ENCODE peak calls at places on chromosomes 5 and 9, in four cellular contexts. O, P, V and S are unnamed samples.

GRCh38 chr5:125409496-125410351 is 663.3 kb upstream of the ZNF608 start:
- DNase-seq in P (no peak), O (no peak), V (no peak), S (no peak)

GRCh38 chr5:35956429-35956828 is 18.0 kb upstream of the CAPSL start:
- DNase-seq in P (no peak), V (no peak), O (no peak), S (no peak)

GRCh38 chr9:93642961-93643360 is 66.6 kb downstream of the PHF2 start:
- DNase-seq in V (no peak), O (no peak), P (no peak), S (no peak)

GRCh38 chr5:106797996-106798395 is 872.7 kb downstream of the EFNA5 start:
- DNase-seq in O (no peak), P (no peak), V (no peak), S (no peak)

GRCh38 chr9:122274055-122274454 is 9.4 kb downstream of the MRRF start:
- DNase-seq in P (no peak), V (no peak), O (no peak), S (no peak)

GRCh38 chr5:176574297-176574591 is 25.1 kb downstream of the CDHR2 start:
- DNase-seq in O (no peak), P (no peak), V (no peak), S (no peak)

GRCh38 chr5:82050955-82051354 is 79.1 kb downstream of the ATG10 start:
- DNase-seq in O (no peak), P (no peak), V (no peak), S (no peak)

GRCh38 chr5:143258559-143259253 is 144.8 kb downstream of the NR3C1 start:
- DNase-seq in P (no peak), V (no peak), O (no peak), S (no peak)

GRCh38 chr9:77435688-77436087 is 212.4 kb downstream of the GNA14 start:
- DNase-seq in O (no peak), V (no peak), P (no peak), S (no peak)

GRCh38 chr5:175393922-175394321 is 50.1 kb downstream of the DRD1 start:
- DNase-seq in O (no peak), V (no peak), P (no peak), S (no peak)

GRCh38 chr9:17019398-17019797 is 115.4 kb upstream of the CNTLN start:
- DNase-seq in P (no peak), O (no peak), V (no peak), S (no peak)

GRCh38 chr5:69484891-69485290 is 7.7 kb upstream of the OCLN start:
- DNase-seq in V (no peak), P (no peak), O (no peak), S (no peak)

GRCh38 chr5:34533582-34534236 is 122.4 kb upstream of the RAI14 start:
- DNase-seq in O (no peak), P (no peak), V (no peak), S (no peak)

GRCh38 chr9:113632776-113633590 is 169.5 kb downstream of the RGS3 start:
- DNase-seq in P (no peak), V (no peak), O (no peak), S (no peak)

GRCh38 chr5:11903121-11903613 is 1.1 kb downstream of the CTNND2 start:
- DNase-seq in P (no peak), O (no peak), V (no peak), S (no peak)

GRCh38 chr5:173670130-173670591 is 53.7 kb upstream of the BOD1 start:
- DNase-seq in V (no peak), O (no peak), P (no peak), S (no peak)

GRCh38 chr9:89007041-89007440 is 15.8 kb downstream of the S1PR3 start:
- DNase-seq in P (no peak), V (no peak), O (no peak), S (no peak)

GRCh38 chr9:69371001-69371400 is 46.0 kb downstream of the ENTREP1 start:
- DNase-seq in O (no peak), V (no peak), P (no peak), S (no peak)

GRCh38 chr9:86406366-86406765 is 52.2 kb upstream of the TUT7 start:
- DNase-seq in V (no peak), P (no peak), O (peak), S (peak)

GRCh38 chr5:85716344-85717202 is 901.2 kb upstream of the COX7C start:
- DNase-seq in O (no peak), V (no peak), P (no peak), S (no peak)

GRCh38 chr9:2859776-2860379 is 16.0 kb upstream of the PUM3 start:
- DNase-seq in V (peak), O (no peak), P (peak), S (no peak)

GRCh38 chr9:113992994-113993393 is 85.1 kb downstream of the AMBP start:
- DNase-seq in P (no peak), V (peak), O (no peak), S (no peak)

GRCh38 chr5:110478899-110479298 is 247.6 kb downstream of the TMEM232 start:
- DNase-seq in O (peak), P (no peak), V (no peak), S (peak)

GRCh38 chr5:121668635-121669034 is 183.0 kb upstream of the FTMT start:
- DNase-seq in O (peak), P (no peak), V (no peak), S (no peak)

GRCh38 chr9:114287763-114288232 is 35.1 kb upstream of the ORM1 start:
- DNase-seq in O (no peak), V (peak), P (no peak), S (no peak)

GRCh38 chr5:110414360-110414759 is 312.1 kb downstream of the TMEM232 start:
- DNase-seq in V (no peak), O (no peak), P (no peak), S (no peak)

GRCh38 chr9:37972346-37972745 is 68.4 kb upstream of the SLC25A51 start:
- DNase-seq in V (peak), O (no peak), P (no peak), S (no peak)

GRCh38 chr9:35162605-35163315 is 951 bp downstream of the UNC13B start:
- DNase-seq in P (peak), V (no peak), O (no peak), S (no peak)
- H3K4me3 ChIP-seq in P (peak), V (peak), O (peak), S (peak)

GRCh38 chr9:100064872-100065581 is 33.8 kb downstream of the ERP44 start:
- DNase-seq in V (no peak), O (peak), P (no peak), S (peak)

GRCh38 chr9:100066539-100066938 is 32.3 kb downstream of the ERP44 start:
- DNase-seq in V (no peak), O (no peak), P (no peak), S (no peak)

GRCh38 chr9:100058699-100059579 is 39.9 kb downstream of the ERP44 start:
- DNase-seq in P (no peak), O (no peak), V (no peak), S (no peak)

GRCh38 chr9:100057624-100058023 is 41.2 kb downstream of the ERP44 start:
- DNase-seq in O (no peak), V (no peak), P (no peak), S (no peak)

GRCh38 chr9:100063185-100063584 is 35.6 kb downstream of the ERP44 start:
- DNase-seq in V (no peak), P (no peak), O (no peak), S (no peak)
- H3K4me3 ChIP-seq in V (no peak), P (no peak), O (no peak), S (no peak)

DNA sequence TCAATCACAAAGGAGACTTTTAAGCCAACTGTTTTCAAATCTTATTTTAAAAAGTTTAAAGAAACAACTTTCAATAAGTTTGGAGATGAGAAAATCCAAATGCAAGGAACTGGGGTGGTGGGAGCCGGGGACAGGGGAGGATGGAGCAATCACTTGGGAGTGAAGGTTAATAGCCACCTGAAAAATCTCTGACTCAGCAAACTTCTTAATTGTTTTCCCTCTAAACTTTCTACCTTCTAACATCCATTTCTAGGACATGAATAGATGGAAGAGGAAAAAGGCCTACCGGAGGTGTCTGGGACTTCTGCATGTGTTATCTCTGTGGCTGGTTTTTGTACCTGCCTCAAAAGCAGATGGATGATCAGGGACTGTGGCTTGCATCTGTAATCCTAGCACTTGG is 360.6 kb downstream of the OSTF1 start:
- DNase-seq in P (no peak), O (no peak), V (no peak), S (no peak)
- H3K4me3 ChIP-seq in P (no peak), O (no peak), V (no peak), S (no peak)

DNA sequence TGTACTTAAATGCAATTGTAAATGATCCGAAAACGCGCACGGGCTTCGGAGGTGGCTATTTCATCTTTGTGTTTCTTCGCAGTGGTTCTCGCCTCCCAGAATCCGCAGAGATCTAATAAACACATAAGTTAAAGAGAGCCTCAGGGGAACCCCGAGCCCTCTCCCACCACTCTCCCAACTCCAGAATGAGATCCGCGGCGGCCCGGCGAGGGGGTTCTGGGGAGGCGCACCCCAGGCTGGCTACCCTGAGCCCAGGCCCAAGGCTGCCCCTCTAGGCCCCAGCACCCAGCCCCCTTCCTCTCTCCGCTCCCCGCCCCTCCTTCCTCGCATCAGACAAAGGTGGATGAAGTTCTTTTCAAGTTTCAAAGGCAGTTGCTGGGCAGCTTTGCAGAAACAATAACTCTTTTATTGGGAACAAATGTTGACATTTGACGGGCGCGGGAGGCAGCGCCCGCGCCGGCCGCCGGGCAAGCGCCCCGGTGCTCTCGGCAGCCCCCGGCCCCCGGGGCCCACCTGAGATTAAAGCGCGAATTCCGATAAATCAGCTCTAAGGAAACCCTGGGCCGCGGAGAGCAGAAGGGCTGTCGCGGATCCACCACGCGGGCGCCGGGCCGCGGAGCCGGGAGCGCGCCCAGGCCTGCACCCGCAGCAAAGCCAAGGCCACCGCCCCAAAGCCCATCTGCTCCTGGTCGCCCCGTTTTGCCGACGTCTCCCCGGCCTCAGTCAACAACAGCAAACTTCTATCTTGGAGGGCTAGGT is 8.4 kb downstream of the IRX2 start:
- DNase-seq in P (no peak), O (no peak), V (no peak), S (no peak)
- H3K4me3 ChIP-seq in P (no peak), O (no peak), V (no peak), S (peak)

GRCh38 chr9:109641079-109641659 is 138.8 kb upstream of the PALM2AKAP2 start:
- DNase-seq in V (no peak), O (no peak), P (no peak), S (no peak)

GRCh38 chr9:109639666-109640231 is 140.2 kb upstream of the PALM2AKAP2 start:
- DNase-seq in V (no peak), P (no peak), O (no peak), S (no peak)

GRCh38 chr9:109640232-109641078 is 139.5 kb upstream of the PALM2AKAP2 start:
- DNase-seq in P (no peak), O (peak), V (peak), S (no peak)
- H3K4me3 ChIP-seq in P (no peak), O (peak), V (peak), S (peak)

GRCh38 chr9:120893585-120893857 is 16.5 kb upstream of the PHF19 start:
- DNase-seq in P (no peak), V (no peak), O (no peak), S (no peak)

GRCh38 chr9:120892748-120893584 is 16.0 kb upstream of the PHF19 start:
- DNase-seq in P (peak), O (peak), V (no peak), S (no peak)

GRCh38 chr9:120893917-120894316 is 16.9 kb upstream of the PHF19 start:
- DNase-seq in V (no peak), P (no peak), O (no peak), S (no peak)

GRCh38 chr9:120892177-120892747 is 15.3 kb upstream of the PHF19 start:
- DNase-seq in P (no peak), V (no peak), O (no peak), S (no peak)

GRCh38 chr9:120894404-120895226 is 17.6 kb upstream of the PHF19 start:
- DNase-seq in V (no peak), P (no peak), O (no peak), S (no peak)
- H3K4me3 ChIP-seq in V (peak), P (no peak), O (no peak), S (peak)

GRCh38 chr9:503881-504852 is 289.5 kb downstream of the DOCK8 start:
- DNase-seq in P (peak), O (no peak), V (peak), S (peak)

GRCh38 chr9:504921-505821 is 290.5 kb downstream of the DOCK8 start:
- DNase-seq in V (peak), P (no peak), O (no peak), S (no peak)

DNA sequence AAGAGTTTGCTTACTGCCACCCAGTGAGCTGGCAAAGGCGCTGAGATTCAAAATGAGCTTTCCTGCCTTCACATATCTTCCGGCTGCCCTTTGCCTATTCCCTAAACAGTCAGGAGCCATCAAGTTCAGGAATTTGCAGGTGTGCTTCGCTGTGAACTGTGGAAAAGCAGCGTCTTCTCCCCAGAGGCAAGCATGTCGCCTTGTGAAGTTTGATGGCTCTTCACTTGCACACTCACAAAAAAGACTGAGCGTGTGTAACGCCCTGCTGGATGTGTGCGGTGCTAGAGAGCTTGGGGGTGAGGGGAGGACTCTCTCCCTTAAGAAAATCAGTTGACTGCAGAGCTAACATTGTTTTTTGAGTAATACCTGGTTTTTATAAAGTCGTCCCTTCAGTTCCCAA is 288.7 kb downstream of the DOCK8 start:
- DNase-seq in O (no peak), V (no peak), P (no peak), S (no peak)
- H3K4me3 ChIP-seq in O (peak), V (peak), P (peak), S (peak)

DNA sequence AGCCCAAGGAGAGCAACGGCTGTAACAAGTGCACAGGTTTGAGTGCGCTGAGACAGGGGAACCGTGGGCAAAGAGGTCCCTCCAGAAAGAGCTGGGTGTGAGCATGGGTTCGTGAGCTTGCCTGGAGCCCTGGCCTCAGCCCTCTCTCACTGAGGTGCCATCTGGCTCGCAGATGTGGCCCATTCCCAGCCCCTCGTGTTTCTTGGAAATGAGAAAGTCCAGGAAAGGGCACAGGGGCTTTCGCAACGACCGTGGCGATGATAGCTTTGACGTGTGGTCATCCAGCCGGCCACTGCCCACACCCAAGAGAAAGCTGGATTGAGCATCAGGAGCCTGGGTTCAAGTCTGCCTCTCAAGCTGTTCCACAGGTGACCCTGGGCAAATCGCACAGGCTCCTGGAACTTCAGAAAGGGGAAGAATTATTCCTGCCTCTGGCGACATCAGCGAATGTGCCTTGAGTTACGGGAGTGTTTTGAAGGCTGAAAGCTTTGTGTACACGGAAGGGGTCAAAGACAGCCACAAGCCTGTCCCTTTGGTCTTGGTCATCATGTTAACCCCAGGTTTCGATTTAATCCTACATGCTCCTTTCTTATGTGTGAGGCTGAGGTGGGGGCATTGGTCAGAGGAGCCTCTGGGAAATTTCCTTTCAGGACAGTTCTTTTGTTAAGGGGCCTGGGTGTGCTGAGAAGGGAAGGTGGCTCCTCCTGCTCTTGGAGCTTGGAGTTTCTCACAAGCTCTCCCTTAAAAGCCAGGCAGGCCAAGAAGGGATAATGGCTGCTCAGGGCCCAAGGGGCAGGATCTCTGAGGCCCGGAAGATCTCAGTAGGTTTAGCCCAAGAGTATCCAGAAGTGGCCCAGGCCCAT is 41.6 kb upstream of the IL17B start:
- DNase-seq in O (no peak), P (no peak), V (no peak), S (no peak)
- H3K4me3 ChIP-seq in O (no peak), P (no peak), V (no peak), S (no peak)